ENCODE peak calls at places on chromosomes 3 and 15, in nine cellular contexts. One of them, this sample, is unnamed.

GRCh38 chr3:8110966-8111798 is 390.4 kb upstream of the LMCD1 start:
- DNase-seq in right cardiac atrium: peak
- DNase-seq in GM13976: peak
- DNase-seq in MCF 10A: peak
- DNase-seq in stimulated activated CD8-positive, alpha-beta memory T cell treated with anti-CD3 and anti-CD28 coated beads, Interleukin-15, amount 100 ng/mL, for 1 hour: peak
- DNase-seq in activated CD8-positive, alpha-beta T cell treated with anti-CD3 and anti-CD28 coated beads for 36 hours: peak
- DNase-seq in prostate gland: peak
- DNase-seq in NCI-H69: peak
- DNase-seq in kidney glomerular epithelial cell: peak
- DNase-seq in this sample: peak

GRCh38 chr3:112972158-112972557 is 2.7 kb downstream of the CD200R1 start:
- DNase-seq in right cardiac atrium: no peak
- DNase-seq in GM13976: no peak
- DNase-seq in MCF 10A: no peak
- DNase-seq in stimulated activated CD8-positive, alpha-beta memory T cell treated with anti-CD3 and anti-CD28 coated beads, Interleukin-15, amount 100 ng/mL, for 1 hour: no peak
- DNase-seq in activated CD8-positive, alpha-beta T cell treated with anti-CD3 and anti-CD28 coated beads for 36 hours: no peak
- DNase-seq in prostate gland: no peak
- DNase-seq in NCI-H69: no peak
- DNase-seq in kidney glomerular epithelial cell: no peak
- DNase-seq in this sample: no peak

GRCh38 chr15:64571857-64572291 is 111.5 kb downstream of the ZNF609 start:
- DNase-seq in right cardiac atrium: no peak
- DNase-seq in GM13976: peak
- DNase-seq in MCF 10A: peak
- DNase-seq in stimulated activated CD8-positive, alpha-beta memory T cell treated with anti-CD3 and anti-CD28 coated beads, Interleukin-15, amount 100 ng/mL, for 1 hour: no peak
- DNase-seq in activated CD8-positive, alpha-beta T cell treated with anti-CD3 and anti-CD28 coated beads for 36 hours: no peak
- DNase-seq in prostate gland: no peak
- DNase-seq in NCI-H69: no peak
- DNase-seq in kidney glomerular epithelial cell: no peak
- DNase-seq in this sample: no peak

GRCh38 chr15:56098230-56098899 is 105.0 kb upstream of the NEDD4 start:
- DNase-seq in right cardiac atrium: no peak
- DNase-seq in GM13976: no peak
- DNase-seq in MCF 10A: no peak
- DNase-seq in stimulated activated CD8-positive, alpha-beta memory T cell treated with anti-CD3 and anti-CD28 coated beads, Interleukin-15, amount 100 ng/mL, for 1 hour: no peak
- DNase-seq in activated CD8-positive, alpha-beta T cell treated with anti-CD3 and anti-CD28 coated beads for 36 hours: no peak
- DNase-seq in prostate gland: no peak
- DNase-seq in NCI-H69: no peak
- DNase-seq in kidney glomerular epithelial cell: no peak
- DNase-seq in this sample: no peak

GRCh38 chr15:29822100-29822684 is at the start of gene TJP1:
- DNase-seq in right cardiac atrium: peak
- DNase-seq in GM13976: peak
- DNase-seq in MCF 10A: peak
- DNase-seq in stimulated activated CD8-positive, alpha-beta memory T cell treated with anti-CD3 and anti-CD28 coated beads, Interleukin-15, amount 100 ng/mL, for 1 hour: no peak
- DNase-seq in activated CD8-positive, alpha-beta T cell treated with anti-CD3 and anti-CD28 coated beads for 36 hours: no peak
- DNase-seq in prostate gland: peak
- DNase-seq in NCI-H69: peak
- DNase-seq in kidney glomerular epithelial cell: peak
- DNase-seq in this sample: no peak

GRCh38 chr3:115999598-115999997 is 376.3 kb downstream of the GAP43 start:
- DNase-seq in right cardiac atrium: no peak
- DNase-seq in GM13976: no peak
- DNase-seq in MCF 10A: no peak
- DNase-seq in stimulated activated CD8-positive, alpha-beta memory T cell treated with anti-CD3 and anti-CD28 coated beads, Interleukin-15, amount 100 ng/mL, for 1 hour: no peak
- DNase-seq in activated CD8-positive, alpha-beta T cell treated with anti-CD3 and anti-CD28 coated beads for 36 hours: no peak
- DNase-seq in prostate gland: no peak
- DNase-seq in NCI-H69: peak
- DNase-seq in kidney glomerular epithelial cell: no peak
- DNase-seq in this sample: no peak

GRCh38 chr3:170864525-170865208 is 5.3 kb downstream of the RPL22L1 start:
- DNase-seq in right cardiac atrium: no peak
- DNase-seq in GM13976: no peak
- DNase-seq in MCF 10A: peak
- DNase-seq in stimulated activated CD8-positive, alpha-beta memory T cell treated with anti-CD3 and anti-CD28 coated beads, Interleukin-15, amount 100 ng/mL, for 1 hour: no peak
- DNase-seq in activated CD8-positive, alpha-beta T cell treated with anti-CD3 and anti-CD28 coated beads for 36 hours: no peak
- DNase-seq in prostate gland: no peak
- DNase-seq in NCI-H69: no peak
- DNase-seq in kidney glomerular epithelial cell: no peak
- DNase-seq in this sample: no peak

GRCh38 chr3:111763101-111763500 is 96.0 kb upstream of the PHLDB2 start:
- DNase-seq in right cardiac atrium: no peak
- DNase-seq in GM13976: no peak
- DNase-seq in MCF 10A: no peak
- DNase-seq in stimulated activated CD8-positive, alpha-beta memory T cell treated with anti-CD3 and anti-CD28 coated beads, Interleukin-15, amount 100 ng/mL, for 1 hour: no peak
- DNase-seq in activated CD8-positive, alpha-beta T cell treated with anti-CD3 and anti-CD28 coated beads for 36 hours: no peak
- DNase-seq in prostate gland: no peak
- DNase-seq in NCI-H69: no peak
- DNase-seq in kidney glomerular epithelial cell: peak
- DNase-seq in this sample: no peak

GRCh38 chr15:63473999-63474809 is 30.2 kb upstream of the USP3 start:
- DNase-seq in right cardiac atrium: no peak
- DNase-seq in GM13976: peak
- DNase-seq in MCF 10A: peak
- DNase-seq in stimulated activated CD8-positive, alpha-beta memory T cell treated with anti-CD3 and anti-CD28 coated beads, Interleukin-15, amount 100 ng/mL, for 1 hour: no peak
- DNase-seq in activated CD8-positive, alpha-beta T cell treated with anti-CD3 and anti-CD28 coated beads for 36 hours: peak
- DNase-seq in prostate gland: peak
- DNase-seq in NCI-H69: peak
- DNase-seq in kidney glomerular epithelial cell: peak
- DNase-seq in this sample: no peak

GRCh38 chr3:131485116-131485515 is 17.7 kb downstream of the MRPL3 start:
- DNase-seq in right cardiac atrium: no peak
- DNase-seq in GM13976: no peak
- DNase-seq in MCF 10A: no peak
- DNase-seq in stimulated activated CD8-positive, alpha-beta memory T cell treated with anti-CD3 and anti-CD28 coated beads, Interleukin-15, amount 100 ng/mL, for 1 hour: no peak
- DNase-seq in activated CD8-positive, alpha-beta T cell treated with anti-CD3 and anti-CD28 coated beads for 36 hours: no peak
- DNase-seq in prostate gland: no peak
- DNase-seq in NCI-H69: no peak
- DNase-seq in kidney glomerular epithelial cell: no peak
- DNase-seq in this sample: no peak